ENCODE peak calls at places on chromosomes 2 and 18, in six cellular contexts. P, G, D, X, J and H are unnamed samples.

GRCh38 chr2:111918383-111918806 is 20.0 kb downstream of the MERTK start:
- DNase-seq in P (peak), G (no peak), X (peak), J (no peak), D (no peak), H (peak)

GRCh38 chr2:195612515-195613495 is 44.2 kb upstream of the SLC39A10 start:
- DNase-seq in G (no peak), P (peak), D (no peak), J (peak), X (peak), H (peak)

GRCh38 chr2:187749804-187750431 is 195.7 kb upstream of the TFPI start:
- DNase-seq in X (no peak), P (no peak), G (no peak), D (no peak), J (no peak), H (no peak)

GRCh38 chr18:56284319-56284718 is 354.1 kb downstream of the TXNL1 start:
- DNase-seq in G (no peak), P (peak), J (no peak), D (no peak), X (peak), H (peak)

GRCh38 chr2:16171425-16171920 is 231.1 kb downstream of the MYCN start:
- DNase-seq in D (no peak), G (no peak), J (no peak), X (no peak), P (no peak), H (no peak)

GRCh38 chr2:105373344-105373781 is 25.5 kb downstream of the FHL2 start:
- DNase-seq in J (no peak), G (no peak), P (no peak), X (peak), D (peak), H (peak)

GRCh38 chr18:11268691-11269686 is 119.6 kb upstream of the PIEZO2 start:
- DNase-seq in P (peak), J (no peak), D (no peak), G (no peak), X (peak), H (no peak)

GRCh38 chr2:227849906-227850305 is 21.5 kb upstream of the DAW1 start:
- DNase-seq in P (peak), X (no peak), G (no peak), D (no peak), J (no peak), H (peak)

GRCh38 chr2:24287171-24287570 is 73.2 kb downstream of the ITSN2 start:
- DNase-seq in J (no peak), D (no peak), P (no peak), X (no peak), G (no peak), H (no peak)

GRCh38 chr2:102915128-102915527 is 153.3 kb downstream of the TMEM182 start:
- DNase-seq in G (no peak), D (no peak), P (peak), X (peak), J (no peak), H (no peak)

GRCh38 chr2:55779459-55780421 is 86.1 kb upstream of the PNPT1 start:
- DNase-seq in X (peak), J (peak), G (no peak), P (peak), D (no peak), H (no peak)

GRCh38 chr2:10817413-10817812 is 4.8 kb upstream of the PDIA6 start:
- DNase-seq in G (no peak), P (no peak), D (no peak), X (no peak), J (peak), H (no peak)

GRCh38 chr18:23399067-23399466 is 54.0 kb upstream of the RIOK3 start:
- DNase-seq in J (no peak), G (no peak), D (no peak), P (no peak), X (no peak), H (no peak)

GRCh38 chr18:8849696-8850095 is 144.3 kb downstream of the MTCL1 start:
- DNase-seq in P (peak), D (no peak), G (no peak), J (no peak), X (no peak), H (no peak)

GRCh38 chr2:38602136-38602731 is 494 bp downstream of the HNRNPLL start:
- DNase-seq in D (peak), J (no peak), P (no peak), X (no peak), G (peak), H (no peak)

GRCh38 chr2:239471011-239471792 is 70.4 kb upstream of the HDAC4 start:
- DNase-seq in P (no peak), G (no peak), X (no peak), J (no peak), D (no peak), H (no peak)

GRCh38 chr18:78074400-78075020 is 824.9 kb downstream of the GALR1 start:
- DNase-seq in G (no peak), X (no peak), D (no peak), P (no peak), J (no peak), H (no peak)

GRCh38 chr18:75211002-75211621 is 515 bp downstream of the TSHZ1 start:
- DNase-seq in P (no peak), X (peak), D (no peak), G (peak), J (peak), H (no peak)

GRCh38 chr18:46622999-46623398 is 34.0 kb downstream of the LOXHD1 start:
- DNase-seq in G (no peak), P (peak), D (no peak), J (no peak), X (peak), H (peak)

GRCh38 chr2:66661253-66662173 is 226.6 kb downstream of the MEIS1 start:
- DNase-seq in X (no peak), G (no peak), D (no peak), J (no peak), P (no peak), H (no peak)

GRCh38 chr2:240451108-240451611 is 15.7 kb downstream of the GPC1 start:
- DNase-seq in J (no peak), D (peak), X (no peak), G (no peak), P (no peak), H (no peak)

GRCh38 chr18:11407900-11408299 is 201.5 kb upstream of the SLC35G4 start:
- DNase-seq in X (peak), G (no peak), P (peak), D (no peak), J (no peak), H (peak)

GRCh38 chr2:163731735-163732134 is 4.1 kb downstream of the FIGN start:
- DNase-seq in P (no peak), J (no peak), X (peak), G (no peak), D (no peak), H (no peak)

GRCh38 chr2:163734401-163734800 is 1.4 kb downstream of the FIGN start:
- DNase-seq in P (no peak), X (peak), D (no peak), G (no peak), J (no peak), H (no peak)

GRCh38 chr2:163730556-163730955 is 5.3 kb downstream of the FIGN start:
- DNase-seq in P (no peak), X (no peak), G (no peak), D (no peak), J (no peak), H (no peak)

GRCh38 chr2:163733301-163733938 is 2.4 kb downstream of the FIGN start:
- DNase-seq in J (no peak), P (peak), X (peak), G (no peak), D (peak), H (peak)

DNA sequence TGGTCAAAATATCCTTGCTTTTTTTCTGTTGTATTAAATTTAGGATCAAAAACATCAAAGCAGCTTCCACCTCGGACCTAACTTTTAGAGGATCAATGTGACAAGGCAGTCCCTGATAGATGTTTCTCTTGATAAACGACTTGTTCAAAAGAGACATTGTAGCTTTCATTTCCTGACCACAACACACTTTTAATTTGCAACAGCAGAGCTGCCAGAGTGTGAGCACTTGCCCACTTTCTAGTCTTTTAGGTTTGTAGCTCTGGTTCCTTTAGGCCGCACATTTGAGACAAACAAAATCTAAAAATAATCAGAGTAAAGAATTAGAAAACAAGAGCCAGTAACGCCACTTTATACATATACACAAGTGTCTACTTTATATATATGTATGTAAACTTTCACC is 3.1 kb downstream of the FIGN start:
- DNase-seq in X (peak), P (peak), D (no peak), G (no peak), J (no peak), H (no peak)
- H3K4me3 ChIP-seq in X (peak), P (no peak), D (no peak), G (no peak), J (no peak), H (no peak)

DNA sequence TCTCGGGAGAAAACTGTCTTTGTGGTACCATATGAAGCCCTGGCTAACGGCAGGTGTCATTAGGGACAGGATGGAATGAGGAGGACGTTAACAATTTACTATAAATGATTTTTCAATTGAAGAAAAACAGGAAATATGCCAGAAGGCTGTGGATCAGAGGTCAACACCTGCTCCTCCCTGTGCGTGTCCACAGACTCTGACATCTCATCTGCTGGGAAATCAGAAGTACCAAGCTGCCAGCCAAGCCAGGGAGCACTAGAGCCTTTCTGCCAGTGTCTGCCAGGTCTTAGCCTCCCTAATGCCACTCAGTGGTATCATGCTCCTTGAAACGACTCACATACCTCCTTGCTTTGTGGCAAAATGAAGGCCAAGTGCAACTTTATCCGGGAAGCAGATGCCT is 541.2 kb downstream of the SATB2 start:
- DNase-seq in X (no peak), G (peak), D (no peak), J (no peak), P (no peak), H (no peak)
- TF ChIP-seq CTCF in X (no peak), G (no peak), D (no peak), J (no peak), P (no peak), H (no peak)

GRCh38 chr2:72148391-72148974 is 821 bp upstream of the CYP26B1 start:
- DNase-seq in G (no peak), P (no peak), D (no peak), J (no peak), X (no peak), H (no peak)

GRCh38 chr2:72146357-72147302 is 1.0 kb downstream of the CYP26B1 start:
- DNase-seq in X (no peak), P (no peak), D (peak), J (no peak), G (no peak), H (no peak)

GRCh38 chr2:72147303-72147970 is at the start of gene CYP26B1:
- DNase-seq in X (no peak), J (no peak), P (no peak), D (peak), G (no peak), H (no peak)

GRCh38 chr2:72148975-72149555 is 1.4 kb upstream of the CYP26B1 start:
- DNase-seq in X (peak), D (no peak), P (peak), G (peak), J (peak), H (peak)

GRCh38 chr2:72147971-72148369 is 308 bp upstream of the CYP26B1 start:
- DNase-seq in J (no peak), P (no peak), D (no peak), G (no peak), X (no peak), H (no peak)
- H3K4me3 ChIP-seq in J (no peak), P (no peak), D (peak), G (peak), X (no peak), H (peak)

GRCh38 chr2:124804014-124804940 is 779.2 kb downstream of the CNTNAP5 start:
- DNase-seq in P (peak), D (no peak), X (peak), J (peak), G (peak), H (peak)
- TF ChIP-seq CTCF in P (peak), D (peak), X (peak), J (peak), G (peak), H (peak)

GRCh38 chr2:134232461-134232860 is 21.4 kb upstream of the MGAT5 start:
- DNase-seq in D (no peak), J (no peak), X (no peak), G (no peak), P (no peak), H (no peak)
- H3K4me3 ChIP-seq in D (no peak), J (no peak), X (no peak), G (no peak), P (no peak), H (no peak)

DNA sequence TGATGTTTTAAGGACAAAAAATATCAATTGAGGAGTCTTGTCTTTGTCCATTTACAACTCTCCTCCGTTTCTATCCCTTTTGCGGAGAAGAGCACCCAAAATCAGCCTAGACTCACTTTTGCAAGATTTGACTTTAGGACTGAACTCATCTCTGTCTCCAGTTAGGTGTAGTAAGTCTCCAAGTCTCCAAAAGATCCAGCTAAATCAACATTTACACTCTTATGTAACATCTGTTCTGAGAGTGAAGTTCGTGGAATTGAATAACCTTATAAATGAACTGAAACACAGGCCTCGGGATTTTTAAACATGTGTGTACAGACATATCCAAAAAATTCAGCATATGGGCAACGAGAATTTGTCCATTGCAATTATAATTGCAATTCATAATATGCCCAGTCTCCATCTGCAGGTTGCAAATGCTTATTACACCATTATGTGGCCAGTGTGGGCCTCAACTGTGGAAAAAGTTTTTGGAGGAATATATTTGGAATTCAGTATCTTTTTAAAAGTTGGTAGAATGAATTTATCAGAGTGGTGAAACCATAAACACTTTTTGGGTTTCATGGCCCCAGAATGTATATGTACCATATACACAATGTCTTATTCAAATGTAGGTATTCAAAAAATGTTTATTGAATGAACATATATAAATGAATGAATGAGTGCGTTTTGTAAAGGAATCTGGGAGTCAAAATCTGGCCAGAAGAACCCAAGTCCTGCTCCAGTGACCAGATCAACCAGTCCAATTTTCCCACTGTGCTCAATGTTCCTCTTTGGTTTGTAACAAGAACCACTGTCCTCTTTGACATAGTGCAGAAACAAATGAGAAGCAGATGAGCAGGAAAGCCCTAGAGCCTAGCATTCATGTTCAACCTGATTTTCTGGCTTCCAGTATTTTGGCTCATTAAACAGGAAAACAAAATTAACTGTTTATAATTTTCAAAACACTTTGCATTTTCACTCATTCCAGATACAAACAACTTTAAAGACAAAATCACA is 23.5 kb downstream of the FAM124B start:
- DNase-seq in X (no peak), G (no peak), P (no peak), J (no peak), D (no peak), H (no peak)
- TF ChIP-seq CTCF in X (no peak), G (no peak), P (peak), J (peak), D (no peak), H (peak)

GRCh38 chr2:46353509-46353908 is 56.3 kb downstream of the EPAS1 start:
- DNase-seq in X (no peak), G (no peak), J (no peak), D (no peak), P (no peak), H (no peak)

GRCh38 chr2:46350030-46350699 is 53.0 kb downstream of the EPAS1 start:
- DNase-seq in G (no peak), P (no peak), X (no peak), J (no peak), D (no peak), H (peak)

GRCh38 chr2:46349115-46349547 is 51.9 kb downstream of the EPAS1 start:
- DNase-seq in J (no peak), X (no peak), D (no peak), P (no peak), G (no peak), H (no peak)

GRCh38 chr2:46352621-46353020 is 55.4 kb downstream of the EPAS1 start:
- DNase-seq in P (no peak), J (no peak), X (no peak), G (no peak), D (peak), H (peak)

DNA sequence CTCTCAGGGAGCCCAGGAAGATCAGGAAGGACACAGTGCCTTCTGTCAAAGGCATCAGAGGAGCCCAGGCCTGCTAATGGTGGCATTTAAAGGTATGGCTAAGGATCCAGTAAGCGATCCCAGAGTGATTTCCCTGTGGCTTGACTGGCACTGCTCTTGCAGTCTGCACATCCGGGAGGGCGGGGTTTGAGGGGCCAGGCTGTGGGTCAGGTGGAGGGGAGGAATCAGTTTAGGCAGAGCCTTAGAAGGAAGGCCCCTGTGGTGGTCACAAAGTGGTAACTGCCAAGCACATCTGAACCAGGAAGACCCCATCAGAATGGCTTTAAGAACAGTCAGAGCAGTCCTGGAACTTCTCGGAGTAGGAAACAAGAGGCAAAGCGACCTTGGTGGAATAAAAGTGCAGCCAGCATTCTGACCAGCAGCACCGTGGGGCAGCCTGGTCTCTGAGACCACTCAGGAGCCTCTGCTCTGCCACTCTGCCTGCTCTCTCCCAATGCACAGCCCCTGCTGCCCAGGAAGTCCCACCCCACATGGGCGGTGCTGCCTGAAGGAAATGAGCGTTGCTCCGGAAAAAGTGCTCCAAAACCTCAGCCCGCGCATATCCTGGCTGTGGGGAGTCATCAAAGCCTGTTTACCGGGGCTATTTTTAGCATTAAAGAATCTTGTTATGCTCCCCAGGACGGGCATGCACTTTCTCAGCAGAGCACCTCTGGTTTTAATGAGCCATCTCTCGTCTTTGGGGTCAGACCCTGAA is 54.4 kb downstream of the EPAS1 start:
- DNase-seq in G (no peak), P (no peak), D (peak), X (no peak), J (no peak), H (peak)
- H3K4me3 ChIP-seq in G (no peak), P (no peak), D (no peak), X (no peak), J (no peak), H (no peak)

GRCh38 chr18:76687271-76688006 is 134.9 kb upstream of the ZNF236 start:
- DNase-seq in X (no peak), J (no peak), P (peak), G (no peak), D (peak), H (no peak)

GRCh38 chr18:76688724-76689472 is 133.5 kb upstream of the ZNF236 start:
- DNase-seq in J (no peak), X (no peak), P (no peak), G (no peak), D (no peak), H (no peak)

GRCh38 chr18:76685402-76685801 is 137.0 kb upstream of the ZNF236 start:
- DNase-seq in P (no peak), G (no peak), X (no peak), D (no peak), J (no peak), H (no peak)

GRCh38 chr18:76685860-76686259 is 136.5 kb upstream of the ZNF236 start:
- DNase-seq in X (no peak), D (no peak), J (no peak), G (no peak), P (no peak), H (no peak)

DNA sequence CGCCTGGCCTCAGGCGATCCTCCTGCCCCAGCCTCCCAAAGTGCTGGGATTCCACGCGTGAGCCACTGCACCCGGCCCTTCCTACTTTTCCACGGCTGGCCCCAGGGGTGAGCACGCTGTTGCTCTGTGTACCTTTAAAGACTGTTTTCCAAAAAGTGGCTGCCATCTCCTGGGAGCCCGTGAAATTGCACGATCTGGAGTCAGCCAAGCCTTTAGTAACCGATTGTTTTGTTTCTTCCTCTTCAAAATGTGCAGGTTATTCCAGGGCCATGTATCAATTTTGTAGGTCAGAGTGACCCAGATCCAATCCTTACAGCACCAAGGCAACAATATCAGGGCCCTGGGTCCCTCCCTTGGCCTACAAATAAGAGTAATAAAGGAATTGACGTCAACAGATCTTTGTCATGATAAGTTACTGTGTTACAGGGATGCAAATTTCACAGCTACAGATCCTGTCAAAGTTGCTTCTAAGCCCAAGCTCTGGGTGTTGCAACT is 135.6 kb upstream of the ZNF236 start:
- DNase-seq in P (peak), X (peak), D (peak), J (peak), G (peak), H (peak)
- TF ChIP-seq CTCF in P (peak), X (peak), D (peak), J (peak), G (peak), H (peak)